ENCODE peak calls at places on chromosome 15, in seven cellular contexts. One of them, this sample, is unnamed. For H3K4me1, the result is how much of the 10 kb centered on the place peaks cover.

GRCh38 chr15:67086650-67086941 is 21.2 kb downstream of the SMAD3 start:
- DNase-seq in trophoblast cell: no peak
- DNase-seq in mesendoderm: no peak
- DNase-seq in H1: no peak
- DNase-seq in IMR-90: no peak
- DNase-seq in mesenchymal stem cell: no peak
- DNase-seq in H9: no peak
- DNase-seq in this sample: no peak

GRCh38 chr15:60172147-60172546 is 168.0 kb downstream of the FOXB1 start:
- DNase-seq in H9: no peak
- DNase-seq in IMR-90: no peak
- DNase-seq in mesenchymal stem cell: no peak
- DNase-seq in trophoblast cell: no peak
- DNase-seq in mesendoderm: no peak
- DNase-seq in H1: no peak
- DNase-seq in this sample: no peak

GRCh38 chr15:89199734-89200133 is 21.6 kb downstream of the RLBP1 start:
- DNase-seq in trophoblast cell: no peak
- DNase-seq in IMR-90: no peak
- DNase-seq in mesenchymal stem cell: no peak
- DNase-seq in mesendoderm: peak
- DNase-seq in H9: peak
- DNase-seq in H1: no peak
- DNase-seq in this sample: no peak

GRCh38 chr15:41996376-41996775 is 24.0 kb upstream of the EHD4 start:
- DNase-seq in mesendoderm: no peak
- DNase-seq in IMR-90: no peak
- DNase-seq in H1: no peak
- DNase-seq in trophoblast cell: no peak
- DNase-seq in H9: no peak
- DNase-seq in mesenchymal stem cell: no peak
- DNase-seq in this sample: no peak

GRCh38 chr15:40937762-40938529 is 8.8 kb downstream of the DLL4 start:
- DNase-seq in H9: peak
- DNase-seq in mesendoderm: no peak
- DNase-seq in trophoblast cell: peak
- DNase-seq in H1: no peak
- DNase-seq in IMR-90: no peak
- DNase-seq in mesenchymal stem cell: no peak
- DNase-seq in this sample: no peak

GRCh38 chr15:72671531-72671930 is 14.5 kb downstream of the HIGD2B start:
- DNase-seq in mesenchymal stem cell: no peak
- DNase-seq in H9: no peak
- DNase-seq in H1: no peak
- DNase-seq in trophoblast cell: no peak
- DNase-seq in IMR-90: no peak
- DNase-seq in mesendoderm: no peak
- DNase-seq in this sample: no peak

GRCh38 chr15:93179072-93179471 is 90.1 kb upstream of the RGMA start:
- DNase-seq in IMR-90: no peak
- DNase-seq in H9: no peak
- DNase-seq in mesenchymal stem cell: no peak
- DNase-seq in trophoblast cell: peak
- DNase-seq in mesendoderm: no peak
- DNase-seq in H1: no peak
- DNase-seq in this sample: no peak

GRCh38 chr15:50653156-50653743 is 33.3 kb downstream of the TRPM7 start:
- DNase-seq in H1: no peak
- DNase-seq in mesendoderm: no peak
- DNase-seq in trophoblast cell: peak
- DNase-seq in IMR-90: no peak
- DNase-seq in H9: no peak
- DNase-seq in mesenchymal stem cell: no peak
- DNase-seq in this sample: no peak

GRCh38 chr15:85770014-85770721 is 24.6 kb downstream of the KLHL25 start:
- DNase-seq in H9: no peak
- DNase-seq in trophoblast cell: peak
- DNase-seq in mesenchymal stem cell: no peak
- DNase-seq in IMR-90: no peak
- DNase-seq in H1: no peak
- DNase-seq in mesendoderm: peak
- DNase-seq in this sample: no peak

GRCh38 chr15:81163961-81164800 is 30.1 kb downstream of the CFAP161 start:
- DNase-seq in mesenchymal stem cell: peak
- DNase-seq in H1: no peak
- DNase-seq in H9: peak
- DNase-seq in IMR-90: peak
- DNase-seq in mesendoderm: no peak
- DNase-seq in trophoblast cell: no peak
- DNase-seq in this sample: no peak

GRCh38 chr15:52282418-52282817 is 13.2 kb downstream of the MYO5C start:
- DNase-seq in mesenchymal stem cell: no peak
- DNase-seq in mesendoderm: no peak
- DNase-seq in trophoblast cell: no peak
- DNase-seq in IMR-90: no peak
- DNase-seq in H9: no peak
- DNase-seq in H1: no peak
- DNase-seq in this sample: no peak

GRCh38 chr15:52295421-52295991 is at the start of gene MYO5C:
- DNase-seq in mesendoderm: peak
- DNase-seq in IMR-90: no peak
- DNase-seq in H9: peak
- DNase-seq in mesenchymal stem cell: no peak
- DNase-seq in trophoblast cell: peak
- DNase-seq in H1: peak
- DNase-seq in this sample: peak

GRCh38 chr15:34436126-34436955 is 1.3 kb downstream of the GOLGA8A start:
- DNase-seq in mesendoderm: peak
- DNase-seq in H9: peak
- DNase-seq in IMR-90: no peak
- DNase-seq in mesenchymal stem cell: no peak
- DNase-seq in H1: peak
- DNase-seq in trophoblast cell: no peak
- DNase-seq in this sample: no peak

GRCh38 chr15:31974855-31975421 is 55.4 kb upstream of the CHRNA7 start:
- DNase-seq in H1: peak
- DNase-seq in mesendoderm: peak
- DNase-seq in mesenchymal stem cell: peak
- DNase-seq in H9: peak
- DNase-seq in trophoblast cell: peak
- DNase-seq in IMR-90: peak
- DNase-seq in this sample: peak

GRCh38 chr15:100030586-100031249 is 297.5 kb upstream of the LYSMD4 start:
- DNase-seq in IMR-90: peak
- DNase-seq in trophoblast cell: no peak
- DNase-seq in mesendoderm: no peak
- DNase-seq in mesenchymal stem cell: peak
- DNase-seq in H9: no peak
- DNase-seq in H1: no peak
- DNase-seq in this sample: no peak

GRCh38 chr15:75229191-75230015 is 27.7 kb downstream of the C15orf39 start:
- DNase-seq in mesendoderm: no peak
- DNase-seq in trophoblast cell: peak
- DNase-seq in IMR-90: peak
- DNase-seq in mesenchymal stem cell: peak
- DNase-seq in H1: no peak
- DNase-seq in H9: no peak
- DNase-seq in this sample: no peak

GRCh38 chr15:42784705-42785104 is 47.8 kb upstream of the CDAN1 start:
- DNase-seq in mesenchymal stem cell: no peak
- DNase-seq in mesendoderm: no peak
- DNase-seq in H9: no peak
- DNase-seq in IMR-90: no peak
- DNase-seq in trophoblast cell: no peak
- DNase-seq in H1: no peak
- DNase-seq in this sample: no peak

GRCh38 chr15:79008666-79009065 is 63.8 kb upstream of the CTSH start:
- DNase-seq in H9: no peak
- DNase-seq in mesendoderm: no peak
- DNase-seq in H1: no peak
- DNase-seq in trophoblast cell: no peak
- DNase-seq in mesenchymal stem cell: no peak
- DNase-seq in IMR-90: no peak
- DNase-seq in this sample: no peak

GRCh38 chr15:20358066-20358780 is 183.4 kb downstream of the GOLGA6L6 start:
- DNase-seq in mesenchymal stem cell: no peak
- DNase-seq in trophoblast cell: no peak
- DNase-seq in H1: no peak
- DNase-seq in IMR-90: no peak
- DNase-seq in H9: peak
- DNase-seq in mesendoderm: no peak
- DNase-seq in this sample: no peak

GRCh38 chr15:40873625-40874561 is at the start of gene RHOV:
- DNase-seq in IMR-90: peak
- DNase-seq in H9: peak
- DNase-seq in H1: peak
- DNase-seq in mesenchymal stem cell: peak
- DNase-seq in mesendoderm: peak
- DNase-seq in trophoblast cell: peak
- DNase-seq in this sample: peak

GRCh38 chr15:25179673-25180511 is 225.1 kb downstream of the SNRPN start:
- DNase-seq in trophoblast cell: no peak
- DNase-seq in IMR-90: no peak
- DNase-seq in mesenchymal stem cell: no peak
- DNase-seq in H9: peak
- DNase-seq in mesendoderm: no peak
- DNase-seq in H1: no peak
- DNase-seq in this sample: no peak

GRCh38 chr15:70806992-70807712 is 43.8 kb upstream of the UACA start:
- DNase-seq in IMR-90: peak
- DNase-seq in H1: no peak
- DNase-seq in H9: no peak
- DNase-seq in mesenchymal stem cell: no peak
- DNase-seq in mesendoderm: no peak
- DNase-seq in trophoblast cell: no peak
- DNase-seq in this sample: no peak

GRCh38 chr15:73240864-73241499 is 127.8 kb downstream of the HCN4 start:
- DNase-seq in trophoblast cell: peak
- DNase-seq in H1: peak
- DNase-seq in mesendoderm: peak
- DNase-seq in IMR-90: peak
- DNase-seq in H9: peak
- DNase-seq in mesenchymal stem cell: peak
- DNase-seq in this sample: peak

GRCh38 chr15:38564557-38565286 is at the start of gene RASGRP1:
- DNase-seq in H1: peak
- DNase-seq in IMR-90: peak
- DNase-seq in H9: peak
- DNase-seq in mesenchymal stem cell: peak
- DNase-seq in trophoblast cell: peak
- DNase-seq in mesendoderm: peak
- DNase-seq in this sample: peak

DNA sequence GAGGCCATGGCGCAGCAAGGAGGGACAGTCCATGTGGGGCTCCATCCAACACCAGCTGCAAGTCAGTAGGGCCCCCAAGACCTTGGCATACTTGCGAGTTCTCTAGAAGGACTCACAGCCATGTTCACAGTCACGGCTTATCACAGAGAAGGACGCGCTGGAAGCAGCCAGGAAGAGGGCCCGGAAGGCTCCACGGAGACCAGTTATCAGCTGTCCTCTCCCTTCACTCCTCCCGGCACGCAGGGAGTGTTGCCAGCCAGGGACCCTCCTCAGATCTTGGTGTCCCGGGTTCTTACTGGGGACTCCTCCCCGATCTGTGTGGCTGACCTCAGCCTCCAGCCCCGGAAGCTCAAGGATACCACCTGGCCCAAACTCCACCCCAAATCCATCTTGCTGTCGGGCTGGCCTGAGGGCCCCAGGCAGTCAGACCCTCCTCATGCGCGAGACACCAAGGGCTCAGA is 68.0 kb downstream of the SLTM start:
- DNase-seq in IMR-90: no peak
- DNase-seq in trophoblast cell: no peak
- DNase-seq in mesendoderm: peak
- DNase-seq in mesenchymal stem cell: no peak
- DNase-seq in H9: peak
- DNase-seq in H1: no peak
- DNase-seq in this sample: no peak
- H3K4me2 ChIP-seq in IMR-90: no peak
- H3K4me2 ChIP-seq in trophoblast cell: no peak
- H3K4me2 ChIP-seq in mesendoderm: peak
- H3K4me2 ChIP-seq in mesenchymal stem cell: no peak
- H3K4me2 ChIP-seq in H9: peak
- H3K4me2 ChIP-seq in H1: peak
- H3K4me2 ChIP-seq in this sample: peak

DNA sequence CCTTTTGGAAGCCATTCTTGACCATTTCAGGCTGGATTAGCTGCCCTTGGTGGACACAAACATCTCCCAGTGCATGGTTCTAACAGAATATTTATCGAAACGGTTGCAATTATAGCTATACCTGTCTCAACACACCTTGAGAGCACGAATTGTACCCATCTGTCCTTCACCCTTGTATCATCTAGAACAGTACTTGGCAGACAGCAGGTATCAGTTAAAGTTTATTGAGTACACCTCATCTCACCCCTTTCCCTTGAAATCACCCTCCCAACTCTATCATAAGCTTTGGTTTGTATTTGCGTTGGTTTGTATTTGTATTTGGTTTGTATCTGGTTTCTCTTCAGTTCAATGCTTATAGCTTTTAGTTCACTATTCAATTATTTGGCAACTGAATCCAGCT is 12.4 kb downstream of the TSPAN3 start:
- DNase-seq in mesendoderm: no peak
- DNase-seq in H9: no peak
- DNase-seq in IMR-90: no peak
- DNase-seq in trophoblast cell: no peak
- DNase-seq in H1: no peak
- DNase-seq in mesenchymal stem cell: no peak
- DNase-seq in this sample: no peak
- H3K4me1 ChIP-seq in mesendoderm: under half
- H3K4me1 ChIP-seq in H9: under half
- H3K4me1 ChIP-seq in IMR-90: under half
- H3K4me1 ChIP-seq in trophoblast cell: under half
- H3K4me1 ChIP-seq in H1: under half
- H3K4me1 ChIP-seq in mesenchymal stem cell: under half
- H3K4me1 ChIP-seq in this sample: under half

DNA sequence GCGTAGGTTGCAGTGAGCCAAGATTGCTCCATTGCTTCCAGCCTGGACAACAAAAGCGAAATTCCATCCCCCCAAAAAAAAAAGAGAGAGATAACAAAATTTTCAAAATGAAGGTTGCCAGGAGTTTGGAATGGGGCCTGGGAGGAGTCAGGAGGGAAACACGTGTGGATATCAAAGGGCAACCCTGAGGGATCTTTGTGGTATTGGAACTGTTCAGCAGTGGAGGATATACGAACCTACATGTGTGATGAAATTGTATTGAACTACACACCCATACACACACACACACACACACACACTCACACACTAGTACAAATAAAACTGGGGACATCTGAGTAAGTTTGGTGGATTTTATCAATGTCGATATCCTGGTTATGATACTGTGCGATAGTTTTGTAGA is 61.8 kb downstream of the RBPMS2 start:
- DNase-seq in IMR-90: no peak
- DNase-seq in mesenchymal stem cell: no peak
- DNase-seq in trophoblast cell: peak
- DNase-seq in mesendoderm: no peak
- DNase-seq in H1: no peak
- DNase-seq in H9: no peak
- DNase-seq in this sample: no peak
- H2BK120ac ChIP-seq in IMR-90: no peak
- H2BK120ac ChIP-seq in mesenchymal stem cell: no peak
- H2BK120ac ChIP-seq in trophoblast cell: no peak
- H2BK120ac ChIP-seq in mesendoderm: no peak
- H2BK120ac ChIP-seq in H1: no peak
- H2BK120ac ChIP-seq in H9: no peak
- H2BK120ac ChIP-seq in this sample: no peak

GRCh38 chr15:62124953-62125263 is 40.2 kb downstream of the C2CD4B start:
- DNase-seq in IMR-90: no peak
- DNase-seq in mesenchymal stem cell: no peak
- DNase-seq in H1: no peak
- DNase-seq in H9: no peak
- DNase-seq in trophoblast cell: no peak
- DNase-seq in mesendoderm: peak
- DNase-seq in this sample: no peak
- H3K4me2 ChIP-seq in IMR-90: no peak
- H3K4me2 ChIP-seq in mesenchymal stem cell: no peak
- H3K4me2 ChIP-seq in H1: no peak
- H3K4me2 ChIP-seq in H9: no peak
- H3K4me2 ChIP-seq in trophoblast cell: no peak
- H3K4me2 ChIP-seq in mesendoderm: no peak
- H3K4me2 ChIP-seq in this sample: no peak